ENCODE peak calls at places on chromosomes 6 and 20, in four cellular contexts. C is mammary epithelial cell, G is astrocyte of the spinal cord, P is omental fat pad. N is an unnamed sample.

GRCh38 chr6:36290668-36291620 is 21.1 kb downstream of the PNPLA1 start:
- DNase-seq in C (peak; percentile 15), G (no peak), P (no peak), N (no peak)

GRCh38 chr20:709421-709820 is 33.8 kb upstream of the SCRT2 start:
- DNase-seq in P (no peak), G (no peak), C (peak; percentile 10), N (no peak)

GRCh38 chr20:8242827-8243764 is 111.0 kb downstream of the PLCB1 start:
- DNase-seq in G (no peak), C (no peak), P (no peak), N (no peak)

GRCh38 chr6:141406761-141407160 is 726.0 kb upstream of the GJE1 start:
- DNase-seq in G (no peak), C (no peak), P (no peak), N (no peak)

GRCh38 chr6:35663447-35664235 is 25.1 kb downstream of the FKBP5 start:
- DNase-seq in C (peak; percentile 50), P (no peak), G (peak; percentile 83), N (no peak)

GRCh38 chr6:53546256-53546655 is 1.4 kb upstream of the GCLC start:
- DNase-seq in P (no peak), G (no peak), C (peak; percentile 48), N (peak; percentile 60)

GRCh38 chr6:149138699-149139294 is 178.7 kb upstream of the TAB2 start:
- DNase-seq in G (no peak), P (no peak), C (no peak), N (no peak)

GRCh38 chr20:51510961-51511360 is 31.6 kb downstream of the NFATC2 start:
- DNase-seq in C (peak; percentile 39), P (no peak), G (peak; percentile 71), N (no peak)

GRCh38 chr20:62393830-62394229 is 6.9 kb downstream of the RPS21 start:
- DNase-seq in G (no peak), P (no peak), C (no peak), N (no peak)

GRCh38 chr20:56442381-56443365 is 25.8 kb upstream of the RTF2 start:
- DNase-seq in G (no peak), C (no peak), P (no peak), N (no peak)

GRCh38 chr6:111113731-111114438 is 26.6 kb downstream of the SLC16A10 start:
- DNase-seq in C (no peak), G (peak; percentile 69), P (no peak), N (no peak)

GRCh38 chr6:82072771-82073170 is 174.8 kb downstream of the IBTK start:
- DNase-seq in C (peak; percentile 52), G (peak; percentile 73), P (no peak), N (peak; percentile 10)

GRCh38 chr6:14129572-14129971 is 12.0 kb downstream of the CD83 start:
- DNase-seq in P (no peak), C (peak; percentile 48), G (peak; percentile 69), N (no peak)

GRCh38 chr6:32148722-32149576 is 2.8 kb downstream of the PRRT1 start:
- DNase-seq in C (no peak), G (peak; percentile 60), P (peak; percentile 46), N (peak; percentile 33)

GRCh38 chr6:169253745-169254238 is at the start of gene THBS2:
- DNase-seq in G (peak; percentile 89), C (no peak), P (peak; percentile 22), N (peak; percentile 93)

GRCh38 chr6:56144538-56145324 is 102.6 kb downstream of the COL21A1 start:
- DNase-seq in P (no peak), G (peak; percentile 72), C (peak; percentile 44), N (peak; percentile 33)

GRCh38 chr20:24492031-24492607 is 22.7 kb downstream of the SYNDIG1 start:
- DNase-seq in C (no peak), G (no peak), P (no peak), N (no peak)

GRCh38 chr20:47276856-47277541 is 79.5 kb downstream of the ZMYND8 start:
- DNase-seq in P (no peak), G (peak; percentile 84), C (no peak), N (no peak)

GRCh38 chr20:18705490-18705889 is 108.1 kb upstream of the SCP2D1 start:
- DNase-seq in P (no peak), C (no peak), G (peak; percentile 85), N (no peak)

GRCh38 chr20:58850693-58851174 is at the start of gene GNAS-AS1:
- DNase-seq in G (peak; percentile 89), C (peak; percentile 63), P (peak; percentile 73), N (peak; percentile 61)

GRCh38 chr6:155378284-155378683 is 64.0 kb upstream of the TFB1M start:
- DNase-seq in C (no peak), G (no peak), P (no peak), N (no peak)

GRCh38 chr6:42333622-42334021 is 116.0 kb upstream of the MRPS10 start:
- DNase-seq in G (no peak), C (no peak), P (no peak), N (no peak)
- TF ChIP-seq CTCF in G (no peak), C (no peak), P (no peak), N (no peak)

DNA sequence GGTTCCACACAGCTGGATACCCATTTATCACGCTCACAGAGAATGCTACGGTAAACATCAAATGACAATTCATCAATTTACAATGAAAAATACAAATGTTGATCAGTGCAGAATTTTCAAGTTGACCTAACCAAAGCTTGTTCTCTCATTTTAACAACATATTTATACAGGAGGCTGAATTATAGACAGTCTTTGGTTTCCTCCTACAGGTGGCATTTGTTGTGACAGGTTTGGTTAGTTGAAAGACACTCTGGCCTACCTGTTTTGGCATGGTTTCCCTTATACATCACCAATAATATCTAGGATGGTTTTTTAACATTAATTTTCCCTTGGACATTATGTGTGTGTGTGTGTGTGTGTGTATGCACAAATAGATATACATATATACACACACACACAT is 642.5 kb upstream of the MMS22L start:
- DNase-seq in P (no peak), C (no peak), G (no peak), N (no peak)
- TF ChIP-seq CTCF in P (no peak), C (peak; percentile 37), G (no peak), N (peak; percentile 51)

GRCh38 chr6:134010400-134010799 is 42.0 kb downstream of the SLC2A12 start:
- DNase-seq in C (no peak), G (no peak), P (no peak), N (no peak)
- TF ChIP-seq CTCF in C (no peak), G (no peak), P (no peak), N (no peak)

GRCh38 chr6:74752303-74752702 is 453.6 kb downstream of the COL12A1 start:
- DNase-seq in P (no peak), C (no peak), G (no peak), N (no peak)
- TF ChIP-seq CTCF in P (no peak), C (no peak), G (no peak), N (peak; percentile 33)

GRCh38 chr6:158461954-158462353 is 97.9 kb upstream of the TMEM181 start:
- DNase-seq in G (no peak), P (no peak), C (no peak), N (no peak)

GRCh38 chr6:158459726-158460125 is 100.2 kb upstream of the TMEM181 start:
- DNase-seq in P (no peak), C (peak; percentile 41), G (no peak), N (no peak)

GRCh38 chr6:158457616-158458278 is 102.1 kb upstream of the TMEM181 start:
- DNase-seq in G (no peak), P (no peak), C (peak; percentile 23), N (peak; percentile 45)

GRCh38 chr6:158464483-158464882 is 95.4 kb upstream of the TMEM181 start:
- DNase-seq in C (no peak), G (no peak), P (no peak), N (no peak)

DNA sequence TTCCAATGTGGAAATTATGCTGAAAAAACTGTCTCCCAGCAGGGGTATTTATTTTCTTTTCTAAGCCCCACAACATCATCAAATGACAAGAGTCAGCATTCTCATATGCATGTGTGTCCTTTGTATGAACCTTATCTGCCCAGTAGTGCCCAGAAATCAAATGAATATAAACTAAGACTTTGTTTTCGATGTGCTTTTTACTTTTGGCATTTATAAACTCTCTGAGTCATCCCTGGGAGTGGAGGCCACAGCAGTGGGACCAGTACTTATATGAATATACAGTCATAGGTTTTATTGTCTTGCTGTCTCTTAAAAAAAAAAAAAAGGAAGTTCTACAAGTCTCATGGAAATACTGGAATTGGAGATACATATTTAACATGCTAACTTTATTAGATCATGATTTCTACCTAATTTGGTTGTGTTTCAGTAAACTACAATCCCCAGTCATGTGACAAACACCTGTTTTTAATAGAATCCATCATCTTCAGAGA is 99.2 kb upstream of the TMEM181 start:
- DNase-seq in G (peak; percentile 67), C (peak; percentile 71), P (no peak), N (no peak)
- TF ChIP-seq CTCF in G (no peak), C (no peak), P (no peak), N (no peak)

GRCh38 chr20:57826731-57827287 is 117.0 kb upstream of the PMEPA1 start:
- DNase-seq in C (no peak), G (no peak), P (no peak), N (no peak)
- TF ChIP-seq CTCF in C (no peak), G (no peak), P (no peak), N (no peak)

GRCh38 chr6:147222160-147222838 is 18.1 kb downstream of the STXBP5 start:
- DNase-seq in G (peak; percentile 54), P (no peak), C (no peak), N (no peak)
- TF ChIP-seq CTCF in G (peak; percentile 53), P (no peak), C (peak; percentile 52), N (peak; percentile 59)

GRCh38 chr6:6811151-6812002 is 222.9 kb downstream of the LY86 start:
- DNase-seq in P (no peak), G (peak; percentile 69), C (peak; percentile 99), N (peak; percentile 99)
- TF ChIP-seq CTCF in P (no peak), G (no peak), C (no peak), N (peak; percentile 45)

DNA sequence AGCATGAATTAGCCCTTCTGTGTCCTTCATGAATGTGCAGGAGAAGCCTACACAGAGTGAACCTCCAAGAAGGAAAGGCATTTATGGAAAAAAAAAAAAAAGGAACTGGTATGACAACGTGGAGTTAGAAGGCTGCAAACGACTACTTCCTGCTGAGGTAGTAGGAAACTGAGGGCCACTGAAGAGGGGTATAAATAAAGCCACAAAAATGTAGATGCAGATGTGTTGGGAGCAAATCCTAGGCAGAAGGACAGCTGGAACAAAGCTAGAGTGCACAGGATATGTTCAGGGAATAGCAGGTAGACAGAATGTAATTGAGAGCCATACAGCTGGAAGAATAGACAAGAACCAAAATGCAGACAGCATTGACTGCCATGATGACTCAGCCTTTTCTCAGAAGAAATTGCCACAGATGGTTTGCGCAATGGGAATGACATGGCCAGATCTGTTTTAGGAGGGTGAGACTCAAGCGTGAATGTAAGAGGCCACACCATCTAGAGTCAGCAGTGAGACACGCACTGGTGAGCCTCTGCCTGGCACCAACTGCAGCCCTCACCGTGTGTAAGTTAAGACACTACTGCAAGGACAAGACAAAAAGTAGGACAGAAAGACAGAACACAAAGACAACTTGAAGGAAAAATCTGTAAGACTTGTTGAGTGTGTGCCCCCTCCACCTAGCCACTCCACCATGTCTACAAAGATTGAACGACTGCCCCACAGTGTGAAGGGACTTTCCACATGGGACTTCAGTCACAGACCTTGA is 79.8 kb downstream of the KIF13A start:
- DNase-seq in C (peak; percentile 98), G (peak; percentile 96), P (peak; percentile 79), N (peak; percentile 99)
- TF ChIP-seq CTCF in C (peak; percentile 54), G (peak; percentile 40), P (no peak), N (peak; percentile 75)

GRCh38 chr20:53707341-53708102 is 113.9 kb upstream of the ZNF217 start:
- DNase-seq in G (peak; percentile 59), P (no peak), C (no peak), N (no peak)
- TF ChIP-seq CTCF in G (no peak), P (no peak), C (no peak), N (no peak)